ENCODE peak calls at places on chromosomes 13 and 19, in ten cellular contexts. N, G, E, V, S, M, F, I, Q and L are unnamed samples. For H3K4me1, the result is how much of the 10 kb centered on the place peaks cover.

GRCh38 chr19:33618884-33619283 is 2.9 kb upstream of the CHST8 start:
- DNase-seq in N (no peak), G (no peak), E (no peak), V (no peak), S (no peak), M (no peak), F (no peak), I (no peak), Q (no peak), L (no peak)

GRCh38 chr13:99507054-99507453 is 5.8 kb downstream of the TM9SF2 start:
- DNase-seq in N (no peak), G (no peak), E (no peak), V (no peak), S (no peak), M (no peak), F (no peak), I (no peak), Q (no peak), L (no peak)

GRCh38 chr19:14614099-14614412 is 31.2 kb downstream of the CLEC17A start:
- DNase-seq in N (no peak), G (no peak), E (no peak), V (no peak), S (no peak), M (no peak), F (no peak), I (peak), Q (no peak), L (no peak)

GRCh38 chr13:24145231-24145630 is 15.3 kb upstream of the SPATA13 start:
- DNase-seq in N (no peak), G (no peak), E (no peak), V (no peak), S (no peak), M (no peak), F (no peak), I (no peak), Q (no peak), L (no peak)

GRCh38 chr13:30585748-30586262 is 31.9 kb upstream of the USPL1 start:
- DNase-seq in N (no peak), G (no peak), E (no peak), V (no peak), S (no peak), M (no peak), F (no peak), I (no peak), Q (peak), L (no peak)

GRCh38 chr13:80955487-80955886 is 614.6 kb upstream of the SPRY2 start:
- DNase-seq in N (no peak), G (no peak), E (no peak), V (no peak), S (no peak), M (no peak), F (no peak), I (no peak), Q (no peak), L (no peak)

GRCh38 chr13:60583196-60583908 is 186.3 kb downstream of the TDRD3 start:
- DNase-seq in N (peak), G (no peak), E (no peak), V (no peak), S (no peak), M (no peak), F (no peak), I (no peak), Q (peak), L (no peak)

GRCh38 chr13:111587249-111587648 is 266.8 kb downstream of the TEX29 start:
- DNase-seq in N (no peak), G (no peak), E (no peak), V (no peak), S (no peak), M (no peak), F (no peak), I (no peak), Q (no peak), L (no peak)

GRCh38 chr13:109945206-109945960 is 159.0 kb upstream of the IRS2 start:
- DNase-seq in N (no peak), G (no peak), E (no peak), V (no peak), S (no peak), M (no peak), F (no peak), I (no peak), Q (peak), L (no peak)

GRCh38 chr19:16969127-16969526 is 57.5 kb downstream of the CPAMD8 start:
- DNase-seq in N (peak), G (no peak), E (no peak), V (no peak), S (no peak), M (no peak), F (no peak), I (no peak), Q (no peak), L (no peak)

GRCh38 chr19:47540748-47541147 is 25.9 kb upstream of the NAPA start:
- DNase-seq in N (peak), G (no peak), E (peak), V (no peak), S (no peak), M (no peak), F (no peak), I (no peak), Q (peak), L (peak)
- TF ChIP-seq CTCF in N (peak), G (peak), E (peak), V (no peak), S (peak), M (peak), F (no peak), I (no peak), Q (peak), L (peak)

DNA sequence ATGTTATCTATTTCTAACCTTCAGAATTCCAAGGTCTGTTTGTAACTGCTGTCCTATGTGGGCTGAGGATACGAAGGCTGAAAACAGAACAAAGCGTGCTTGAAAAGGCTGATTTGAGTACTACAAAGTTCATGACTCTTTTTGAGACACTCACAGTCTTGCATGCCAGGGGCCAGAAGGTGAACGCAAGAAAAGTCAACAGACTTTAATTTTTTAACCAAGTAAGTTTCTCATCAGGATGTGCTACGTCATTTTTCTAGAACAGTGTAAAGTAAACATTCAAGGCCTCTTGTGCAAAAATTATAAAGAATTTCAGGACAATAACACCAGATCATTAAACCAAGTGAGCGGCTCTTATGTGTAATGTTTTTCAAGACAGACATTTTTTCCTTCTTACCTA is 163.5 kb downstream of the COG6 start:
- DNase-seq in N (no peak), G (peak), E (no peak), V (no peak), S (no peak), M (no peak), F (no peak), I (no peak), Q (peak), L (no peak)
- H3K4me1 ChIP-seq in N (under half), G (under half), E (under half), V (under half), S (under half), M (under half), F (under half), I (under half), Q (under half), L (under half)

GRCh38 chr13:36294061-36294460 is 3.6 kb downstream of the CCDC169 start:
- DNase-seq in N (no peak), G (no peak), E (no peak), V (no peak), S (no peak), M (no peak), F (no peak), I (no peak), Q (no peak), L (no peak)

GRCh38 chr13:36302289-36302688 is 4.7 kb upstream of the CCDC169 start:
- DNase-seq in N (no peak), G (no peak), E (no peak), V (no peak), S (no peak), M (no peak), F (no peak), I (no peak), Q (no peak), L (no peak)

GRCh38 chr13:36297600-36298338 is at the start of gene CCDC169:
- DNase-seq in N (peak), G (peak), E (peak), V (peak), S (peak), M (peak), F (peak), I (peak), Q (peak), L (no peak)

GRCh38 chr13:36297259-36297599 is 385 bp downstream of the CCDC169 start:
- DNase-seq in N (no peak), G (no peak), E (no peak), V (no peak), S (no peak), M (no peak), F (no peak), I (no peak), Q (peak), L (no peak)

GRCh38 chr13:36298535-36299068 is 988 bp upstream of the CCDC169 start:
- DNase-seq in N (peak), G (no peak), E (no peak), V (no peak), S (no peak), M (no peak), F (no peak), I (no peak), Q (no peak), L (no peak)
- H3K4me3 ChIP-seq in N (peak), G (no peak), E (no peak), V (no peak), S (no peak), M (peak), F (peak), I (no peak), Q (no peak), L (no peak)

GRCh38 chr19:55069137-55069858 is 6.3 kb upstream of the RDH13 start:
- DNase-seq in N (peak), G (no peak), E (peak), V (no peak), S (no peak), M (no peak), F (no peak), I (peak), Q (no peak), L (peak)
- TF ChIP-seq CTCF in N (no peak), G (no peak), E (no peak), V (no peak), S (no peak), M (no peak), F (no peak), I (no peak), Q (no peak), L (no peak)

GRCh38 chr13:79398915-79399314 is 7.1 kb downstream of the RBM26 start:
- DNase-seq in N (no peak), G (no peak), E (no peak), V (no peak), S (no peak), M (no peak), F (no peak), I (no peak), Q (peak), L (no peak)
- H3K4me1 ChIP-seq in N (under half), G (under half), E (under half), V (half or more), S (half or more), M (half or more), F (under half), I (under half), Q (under half), L (under half)

DNA sequence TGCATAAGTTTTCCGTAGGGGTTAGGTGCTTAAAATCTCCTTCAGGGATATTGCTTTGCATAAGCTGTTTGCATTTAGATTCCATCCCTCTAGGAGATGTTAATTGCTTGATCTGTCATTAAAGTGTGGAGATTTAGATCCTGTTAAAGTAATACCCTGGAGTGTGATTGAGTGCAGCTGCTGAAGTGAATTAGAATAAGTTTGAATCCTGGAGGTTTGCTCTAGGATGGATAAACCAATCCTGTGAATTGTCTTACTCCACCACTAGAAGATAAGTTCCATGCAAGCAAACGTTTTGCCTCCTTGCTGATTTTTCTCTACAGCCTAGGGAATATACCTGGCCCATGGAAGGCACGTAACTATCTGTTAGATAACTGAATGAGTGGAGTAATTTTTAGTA is 1487.2 kb upstream of the PRR20A start:
- DNase-seq in N (peak), G (no peak), E (no peak), V (no peak), S (no peak), M (no peak), F (no peak), I (no peak), Q (no peak), L (no peak)
- H3K4me3 ChIP-seq in N (peak), G (no peak), E (no peak), V (no peak), S (no peak), M (no peak), F (no peak), I (no peak), Q (no peak), L (no peak)

DNA sequence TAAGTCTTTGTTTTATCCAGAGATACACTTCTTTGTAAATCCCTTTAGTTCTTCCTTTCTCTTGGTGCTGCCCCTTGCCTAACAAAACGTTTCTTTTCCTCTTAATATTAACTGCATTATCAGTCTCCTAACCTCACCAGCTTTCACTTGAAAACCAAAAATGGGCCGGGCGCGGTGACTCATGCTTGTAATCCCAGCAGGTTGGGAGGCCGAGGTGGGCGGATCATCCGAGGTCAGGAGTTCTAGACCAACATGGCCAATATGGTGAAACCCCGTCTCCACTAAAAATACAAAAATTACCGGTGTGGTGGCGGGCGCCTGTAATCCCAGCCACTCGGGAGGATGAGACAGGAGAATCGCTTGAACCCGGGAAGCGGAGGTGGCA is 329.8 kb upstream of the MIR17HG start:
- DNase-seq in N (peak), G (no peak), E (peak), V (no peak), S (no peak), M (peak), F (no peak), I (no peak), Q (no peak), L (no peak)
- TF ChIP-seq CTCF in N (no peak), G (no peak), E (no peak), V (no peak), S (no peak), M (no peak), F (no peak), I (no peak), Q (no peak), L (no peak)

GRCh38 chr19:55676889-55677505 is 2.0 kb downstream of the EPN1 start:
- DNase-seq in N (no peak), G (no peak), E (no peak), V (no peak), S (no peak), M (no peak), F (no peak), I (no peak), Q (no peak), L (no peak)

GRCh38 chr19:55675661-55676354 is 782 bp downstream of the EPN1 start:
- DNase-seq in N (no peak), G (no peak), E (no peak), V (no peak), S (no peak), M (no peak), F (no peak), I (no peak), Q (no peak), L (no peak)

GRCh38 chr19:55674841-55675660 is at the start of gene EPN1:
- DNase-seq in N (peak), G (peak), E (peak), V (peak), S (peak), M (peak), F (peak), I (peak), Q (peak), L (peak)

GRCh38 chr19:55677572-55678028 is 2.6 kb downstream of the EPN1 start:
- DNase-seq in N (no peak), G (no peak), E (peak), V (no peak), S (no peak), M (no peak), F (no peak), I (no peak), Q (no peak), L (no peak)

DNA sequence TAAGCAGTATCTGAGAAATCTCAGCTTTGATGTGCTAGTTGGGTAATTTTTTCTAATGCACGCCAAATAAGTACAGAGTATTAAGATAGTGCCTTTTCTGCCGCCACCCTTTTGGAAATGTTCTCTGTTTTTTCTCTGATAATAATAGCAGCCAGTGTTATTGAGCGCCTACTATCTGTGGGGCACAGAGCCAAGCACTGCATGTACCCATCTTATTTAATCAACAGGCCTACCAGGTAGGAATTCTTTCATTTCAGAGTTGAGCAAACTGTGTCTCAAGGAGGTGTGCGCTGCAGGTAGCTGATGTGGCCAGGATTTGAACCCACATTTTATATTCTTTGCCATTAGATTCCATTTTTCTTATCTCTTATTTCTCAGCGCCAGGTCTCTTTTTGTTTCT is 1.4 kb downstream of the EPN1 start:
- DNase-seq in N (no peak), G (no peak), E (peak), V (no peak), S (no peak), M (no peak), F (no peak), I (no peak), Q (peak), L (no peak)
- H3K4me1 ChIP-seq in N (under half), G (under half), E (half or more), V (under half), S (under half), M (half or more), F (half or more), I (under half), Q (under half), L (under half)

DNA sequence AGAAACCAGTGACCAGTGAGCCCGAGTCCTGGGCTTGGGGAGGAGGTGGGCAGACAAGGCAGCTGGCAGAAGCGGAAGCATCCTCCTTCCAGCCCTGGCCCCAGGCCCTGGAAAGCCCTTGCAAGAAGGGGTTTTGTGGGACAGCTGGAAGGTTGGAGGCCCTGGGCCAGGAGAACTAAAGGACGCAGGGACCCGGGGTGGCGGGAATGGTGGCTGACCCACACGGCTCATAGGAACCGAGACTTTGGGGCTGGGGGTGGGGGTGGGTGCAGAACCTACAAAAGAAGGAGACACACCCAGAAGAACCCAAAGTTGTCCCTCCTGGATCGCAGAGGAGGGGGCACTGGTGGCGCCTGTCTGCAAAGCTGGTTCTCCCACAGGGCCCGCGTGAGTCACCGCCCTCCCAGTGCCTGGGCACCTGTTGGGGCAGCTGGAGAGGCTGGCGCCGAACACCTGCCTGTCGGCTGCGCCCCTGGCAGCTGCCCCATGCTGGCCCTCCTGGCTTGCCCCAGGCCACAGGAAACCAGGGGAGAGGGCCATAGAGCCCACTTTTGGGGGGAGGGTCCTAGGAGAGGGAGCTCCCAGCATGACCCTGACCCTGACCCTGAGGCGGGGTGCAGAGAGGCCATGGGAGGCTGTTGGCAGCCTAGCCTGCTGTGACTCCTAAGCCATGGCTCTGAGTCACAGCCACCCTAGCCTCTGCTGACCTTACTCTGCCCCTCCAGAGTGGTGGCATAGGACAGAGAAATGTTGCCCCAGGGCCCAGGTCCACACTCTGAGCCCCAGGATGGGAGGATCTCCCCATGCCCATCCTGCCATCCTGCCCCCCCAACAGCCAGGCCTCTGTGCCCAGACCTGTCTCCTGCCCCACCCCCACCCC is 768 bp downstream of the DMPK start:
- DNase-seq in N (no peak), G (peak), E (peak), V (no peak), S (peak), M (no peak), F (no peak), I (no peak), Q (no peak), L (no peak)
- H3K4me3 ChIP-seq in N (no peak), G (peak), E (peak), V (no peak), S (peak), M (peak), F (peak), I (peak), Q (peak), L (peak)

GRCh38 chr13:36219883-36220282 is 5.5 kb upstream of the SOHLH2 start:
- DNase-seq in N (no peak), G (no peak), E (no peak), V (no peak), S (no peak), M (no peak), F (no peak), I (no peak), Q (no peak), L (no peak)
- TF ChIP-seq CTCF in N (no peak), G (no peak), E (no peak), V (no peak), S (no peak), M (no peak), F (no peak), I (no peak), Q (no peak), L (no peak)